ENCODE peak calls at places on chromosome 2, in nine cellular contexts. Q is pons, H is EH, A is retina, K is brain microvascular endothelial cell, F is SK-N-DZ, V is A549, M is GM03348, Z is activated T-cell treated with anti-CD3 and anti-CD28 coated beads for 1 hour. O is an unnamed sample.

GRCh38 chr2:240643811-240644150 is 18.5 kb downstream of the GPR35 start:
- DNase-seq in V (no peak), M (peak; percentile 4), A (no peak), K (no peak), Q (no peak), Z (no peak), F (no peak), H (no peak), O (no peak)

GRCh38 chr2:199987586-199987985 is 32.2 kb downstream of the MAIP1 start:
- DNase-seq in F (peak; percentile 25), Z (no peak), H (no peak), K (no peak), A (no peak), V (no peak), Q (no peak), M (no peak), O (no peak)

GRCh38 chr2:38200583-38200982 is 124.6 kb upstream of the CYP1B1 start:
- DNase-seq in V (no peak), Z (no peak), A (no peak), M (no peak), Q (no peak), K (no peak), H (no peak), F (no peak), O (no peak)

GRCh38 chr2:215637658-215638057 is 201.8 kb upstream of the FN1 start:
- DNase-seq in V (no peak), K (no peak), M (no peak), F (no peak), H (peak; percentile 63), Q (no peak), Z (no peak), A (no peak), O (no peak)

GRCh38 chr2:234579231-234579962 is 82.5 kb upstream of the ARL4C start:
- DNase-seq in A (no peak), M (peak; percentile 29), V (no peak), K (no peak), Q (no peak), Z (no peak), H (peak; percentile 74), F (no peak), O (no peak)

GRCh38 chr2:120561393-120562035 is 174.2 kb upstream of the GLI2 start:
- DNase-seq in Q (no peak), Z (no peak), F (no peak), V (no peak), K (no peak), A (no peak), H (peak; percentile 28), M (no peak), O (no peak)

GRCh38 chr2:128425731-128426620 is 107.3 kb upstream of the HS6ST1 start:
- DNase-seq in Z (no peak), A (peak; percentile 18), M (no peak), V (peak; percentile 45), K (no peak), H (peak; percentile 61), F (no peak), Q (no peak), O (no peak)

GRCh38 chr2:166651080-166651675 is 157.1 kb upstream of the SCN7A start:
- DNase-seq in H (peak; percentile 83), Z (no peak), V (no peak), K (peak; percentile 59), A (no peak), F (no peak), M (no peak), Q (no peak), O (no peak)

GRCh38 chr2:43075906-43076585 is 150.4 kb downstream of the ZFP36L2 start:
- DNase-seq in M (peak; percentile 70), Z (no peak), Q (no peak), H (peak; percentile 96), V (peak; percentile 58), K (peak; percentile 65), F (no peak), A (no peak), O (no peak)

GRCh38 chr2:34524115-34524514 is 925.0 kb upstream of the FAM98A start:
- DNase-seq in Q (no peak), Z (no peak), H (no peak), V (no peak), A (no peak), K (no peak), M (no peak), F (no peak), O (no peak)

GRCh38 chr2:220682616-220683015 is 889.5 kb downstream of the EPHA4 start:
- DNase-seq in Z (no peak), A (no peak), F (no peak), K (no peak), Q (no peak), V (peak; percentile 5), M (no peak), H (peak; percentile 57), O (no peak)

GRCh38 chr2:192044496-192044895 is 150.2 kb downstream of the TMEFF2 start:
- DNase-seq in F (no peak), K (no peak), A (no peak), V (no peak), Q (no peak), Z (no peak), H (no peak), M (no peak), O (no peak)

GRCh38 chr2:106070181-106070580 is 123.9 kb downstream of the UXS1 start:
- DNase-seq in V (no peak), A (no peak), Z (no peak), M (no peak), F (no peak), H (no peak), Q (no peak), K (no peak), O (no peak)

GRCh38 chr2:17578466-17578928 is 38.0 kb downstream of the VSNL1 start:
- DNase-seq in F (no peak), M (no peak), A (no peak), V (no peak), K (no peak), Q (peak; percentile 17), Z (no peak), H (no peak), O (no peak)